ENCODE peak calls at places on chromosomes 6 and 20, in nine cellular contexts. U is naive B cell, X is HEK293T, W is RWPE2, B is foreskin fibroblast, R is activated T-cell treated with anti-CD3 and anti-CD28 coated beads for 24 hours, H is kidney tubule cell, N is NCI-H1694 treated with DMSO at 0.1 percent for 48 hours, J is occipital lobe. Q is an unnamed sample.

GRCh38 chr20:39090881-39091280 is 128.7 kb downstream of the DHX35 start:
- DNase-seq in U (no peak), N (no peak), W (no peak), H (no peak), R (no peak), J (no peak), X (no peak), B (no peak), Q (no peak)

GRCh38 chr6:154805288-154805911 is 72.2 kb downstream of the SCAF8 start:
- DNase-seq in W (no peak), J (no peak), U (peak), H (peak), B (peak), X (peak), N (peak), R (no peak), Q (no peak)

GRCh38 chr20:52098186-52098585 is 93.4 kb downstream of the ZFP64 start:
- DNase-seq in W (no peak), N (no peak), X (no peak), R (no peak), H (no peak), B (no peak), J (no peak), U (no peak), Q (no peak)

GRCh38 chr6:22754111-22754510 is 184.7 kb downstream of the HDGFL1 start:
- DNase-seq in J (no peak), H (no peak), U (no peak), N (no peak), W (no peak), X (no peak), B (peak), R (no peak), Q (no peak)

GRCh38 chr6:15475261-15475660 is 187.6 kb downstream of the DTNBP1 start:
- DNase-seq in X (no peak), J (no peak), W (no peak), B (no peak), R (no peak), N (no peak), H (no peak), U (no peak), Q (no peak)

GRCh38 chr20:17179840-17180239 is 47.0 kb upstream of the PCSK2 start:
- DNase-seq in N (no peak), R (no peak), J (no peak), W (no peak), X (no peak), H (no peak), B (no peak), U (no peak), Q (no peak)

GRCh38 chr20:52965380-52965779 is 6.8 kb upstream of the TSHZ2 start:
- DNase-seq in H (no peak), X (no peak), U (no peak), W (no peak), N (no peak), R (no peak), J (no peak), B (no peak), Q (no peak)

GRCh38 chr6:150425508-150425907 is 56.7 kb downstream of the IYD start:
- DNase-seq in X (no peak), B (no peak), H (no peak), N (no peak), W (no peak), R (no peak), J (no peak), U (no peak), Q (no peak)

GRCh38 chr20:2237059-2237458 is 58.7 kb upstream of the TGM3 start:
- DNase-seq in U (no peak), B (peak), W (peak), J (peak), X (no peak), H (peak), R (no peak), N (no peak), Q (no peak)

GRCh38 chr6:215335-216034 is 76.8 kb upstream of the DUSP22 start:
- DNase-seq in H (peak), R (peak), W (peak), N (no peak), B (peak), U (no peak), J (no peak), X (no peak), Q (no peak)

GRCh38 chr6:104625536-104625935 is 234.2 kb downstream of the HACE1 start:
- DNase-seq in W (peak), R (no peak), U (no peak), N (no peak), B (peak), X (no peak), H (peak), J (no peak), Q (no peak)

GRCh38 chr20:5361176-5361575 is 44.4 kb upstream of the PROKR2 start:
- DNase-seq in R (no peak), N (no peak), W (no peak), J (no peak), B (no peak), U (no peak), H (no peak), X (no peak), Q (no peak)

GRCh38 chr20:17843246-17844132 is 125.1 kb downstream of the SNX5 start:
- DNase-seq in J (no peak), X (no peak), H (peak), U (peak), R (no peak), B (peak), N (no peak), W (no peak), Q (peak)

GRCh38 chr20:11502051-11502450 is 415.6 kb upstream of the BTBD3 start:
- DNase-seq in J (no peak), W (no peak), U (no peak), R (no peak), H (peak), N (no peak), B (peak), X (no peak), Q (no peak)

GRCh38 chr6:45504947-45505346 is 127.2 kb upstream of the SUPT3H start:
- DNase-seq in W (no peak), H (peak), N (no peak), J (no peak), B (peak), U (no peak), X (peak), R (no peak), Q (no peak)

GRCh38 chr20:63377256-63378114 is 16.3 kb upstream of the CHRNA4 start:
- DNase-seq in R (no peak), B (no peak), J (no peak), N (peak), X (peak), U (no peak), W (no peak), H (no peak), Q (no peak)

GRCh38 chr6:48658910-48659309 is 547.9 kb upstream of the PTCHD4 start:
- DNase-seq in U (no peak), H (no peak), J (no peak), B (no peak), R (no peak), W (no peak), X (no peak), N (no peak), Q (no peak)

GRCh38 chr20:1187605-1188171 is 2.9 kb upstream of the TMEM74B start:
- DNase-seq in U (no peak), W (no peak), H (no peak), X (no peak), B (no peak), J (no peak), N (no peak), R (no peak), Q (no peak)

GRCh38 chr20:3712279-3712873 is at the start of gene SIGLEC1:
- DNase-seq in B (no peak), J (peak), R (no peak), U (no peak), H (no peak), W (no peak), N (no peak), X (no peak), Q (no peak)

GRCh38 chr6:157424491-157425020 is 43.6 kb downstream of the ZDHHC14 start:
- DNase-seq in B (no peak), R (no peak), H (peak), W (no peak), X (no peak), N (no peak), U (no peak), J (no peak), Q (no peak)

GRCh38 chr6:168450921-168451320 is 9.9 kb downstream of the SMOC2 start:
- DNase-seq in B (no peak), H (no peak), X (no peak), R (no peak), W (no peak), J (no peak), U (no peak), N (no peak), Q (no peak)

GRCh38 chr6:41462980-41463930 is 82.9 kb upstream of the FOXP4 start:
- DNase-seq in N (no peak), J (no peak), U (peak), B (peak), H (peak), X (no peak), R (no peak), W (no peak), Q (peak)

GRCh38 chr20:2101057-2101934 is at the start of gene STK35:
- DNase-seq in W (peak), R (peak), H (no peak), X (peak), U (no peak), B (peak), J (peak), N (peak), Q (peak)

GRCh38 chr6:138347840-138348239 is 29.9 kb upstream of the SMIM28 start:
- DNase-seq in B (no peak), U (no peak), R (no peak), W (no peak), J (no peak), X (no peak), H (no peak), N (no peak), Q (no peak)

GRCh38 chr6:145694083-145694737 is 41.1 kb downstream of the EPM2A start:
- DNase-seq in W (no peak), U (no peak), X (no peak), R (no peak), J (no peak), N (no peak), B (no peak), H (no peak), Q (no peak)

GRCh38 chr6:33215281-33215680 is 7.0 kb downstream of the RING1 start:
- DNase-seq in U (no peak), B (no peak), H (no peak), J (no peak), N (no peak), W (no peak), R (no peak), X (no peak), Q (no peak)

GRCh38 chr6:2713473-2714358 is 37.0 kb downstream of the MYLK4 start:
- DNase-seq in B (no peak), J (no peak), H (no peak), R (no peak), U (no peak), X (no peak), N (no peak), W (no peak), Q (no peak)

GRCh38 chr6:69867075-69867911 is 937 bp downstream of the COL19A1 start:
- DNase-seq in X (peak), U (peak), R (peak), W (no peak), B (peak), H (peak), N (peak), J (peak), Q (no peak)

GRCh38 chr6:24152014-24152413 is 26.0 kb downstream of the NRSN1 start:
- DNase-seq in U (no peak), J (no peak), W (no peak), N (no peak), X (no peak), B (no peak), R (no peak), H (no peak), Q (no peak)

GRCh38 chr6:79421001-79421411 is 116.2 kb downstream of the LCA5 start:
- DNase-seq in B (peak), N (no peak), R (no peak), W (no peak), U (no peak), J (no peak), X (no peak), H (no peak), Q (no peak)

GRCh38 chr6:11653028-11653583 is 115.6 kb downstream of the TMEM170B start:
- DNase-seq in X (no peak), R (peak), W (no peak), N (no peak), H (peak), U (no peak), B (peak), J (no peak), Q (no peak)

Q was measured in thoracic aorta.